ENCODE peak calls at places on chromosomes 11 and 22, in five cellular contexts. K is H1, P is HCT116, A is HepG2, Z is SK-N-SH. O is an unnamed sample.

GRCh38 chr11:4865855-4866254 is 15.8 kb upstream of the OR51T1 start:
- DNase-seq in K (no peak), P (no peak), A (no peak), Z (no peak), O (no peak)

GRCh38 chr11:68317147-68317785 is 4.9 kb downstream of the LRP5 start:
- DNase-seq in K (no peak), P (no peak), A (no peak), Z (peak; percentile 30), O (no peak)

GRCh38 chr22:25404923-25405853 is 159.3 kb upstream of the GRK3 start:
- DNase-seq in K (no peak), P (no peak), A (peak; percentile 13), Z (peak; percentile 85), O (peak; percentile 79)

GRCh38 chr22:30092686-30093085 is 12.4 kb downstream of the HORMAD2 start:
- DNase-seq in K (no peak), P (no peak), A (no peak), Z (no peak), O (no peak)

GRCh38 chr11:35404397-35404775 is 15.0 kb downstream of the SLC1A2 start:
- DNase-seq in K (peak; percentile 79), P (no peak), A (peak; percentile 18), Z (peak; percentile 29), O (peak; percentile 70)

GRCh38 chr22:33007485-33007884 is 50.7 kb downstream of the SYN3 start:
- DNase-seq in K (peak; percentile 7), P (no peak), A (no peak), Z (no peak), O (no peak)

GRCh38 chr11:1433977-1434640 is 44.4 kb downstream of the BRSK2 start:
- DNase-seq in K (no peak), P (no peak), A (no peak), Z (no peak), O (peak; percentile 22)

GRCh38 chr11:613369-613968 is 2.3 kb downstream of the IRF7 start:
- DNase-seq in K (peak; percentile 86), P (peak; percentile 59), A (no peak), Z (peak; percentile 88), O (peak; percentile 55)

GRCh38 chr11:6693342-6694228 is 10.4 kb upstream of the MRPL17 start:
- DNase-seq in K (no peak), P (peak; percentile 37), A (no peak), Z (no peak), O (no peak)

GRCh38 chr22:41380993-41381328 is 781 bp upstream of the TEF start:
- DNase-seq in K (no peak), P (peak; percentile 67), A (peak; percentile 83), Z (no peak), O (peak; percentile 88)

GRCh38 chr11:110907629-110908028 is 195.4 kb upstream of the ARHGAP20 start:
- DNase-seq in K (no peak), P (no peak), A (no peak), Z (no peak), O (peak; percentile 42)

GRCh38 chr11:65227879-65228278 is 33.9 kb upstream of the POLA2 start:
- DNase-seq in K (no peak), P (no peak), A (no peak), Z (no peak), O (no peak)

GRCh38 chr11:96486890-96487633 is 97.2 kb downstream of the JRKL start:
- DNase-seq in K (no peak), P (no peak), A (peak; percentile 84), Z (no peak), O (no peak)

GRCh38 chr11:117823294-117823940 is 1.1 kb downstream of the FXYD2 start:
- DNase-seq in K (no peak), P (no peak), A (no peak), Z (no peak), O (no peak)

GRCh38 chr11:970319-970871 is 44.7 kb downstream of the AP2A2 start:
- DNase-seq in K (no peak), P (no peak), A (no peak), Z (no peak), O (no peak)

GRCh38 chr11:72349616-72350218 is 84.6 kb downstream of the CLPB start:
- DNase-seq in K (no peak), P (no peak), A (no peak), Z (peak; percentile 68), O (no peak)

GRCh38 chr11:75796091-75796435 is 18.9 kb upstream of the UVRAG start:
- DNase-seq in K (no peak), P (no peak), A (no peak), Z (no peak), O (no peak)

GRCh38 chr22:44309647-44310046 is 3.1 kb downstream of the SHISAL1 start:
- DNase-seq in K (no peak), P (no peak), A (no peak), Z (no peak), O (no peak)

GRCh38 chr11:35619754-35620640 is 1.7 kb downstream of the FJX1 start:
- DNase-seq in K (peak; percentile 73), P (no peak), A (peak; percentile 38), Z (peak; percentile 77), O (peak; percentile 39)

GRCh38 chr11:15124528-15124927 is 9.8 kb downstream of the INSC start:
- DNase-seq in K (no peak), P (no peak), A (no peak), Z (no peak), O (no peak)

GRCh38 chr22:25027552-25027951 is 75.0 kb downstream of the KIAA1671 start:
- DNase-seq in K (no peak), P (no peak), A (no peak), Z (no peak), O (no peak)

GRCh38 chr11:133029096-133029495 is 503.2 kb downstream of the OPCML start:
- DNase-seq in K (no peak), P (no peak), A (no peak), Z (no peak), O (no peak)

GRCh38 chr22:45335021-45335818 is 25.5 kb downstream of the FAM118A start:
- DNase-seq in K (peak; percentile 52), P (no peak), A (no peak), Z (peak; percentile 48), O (no peak)

GRCh38 chr22:46104170-46104880 is 46.0 kb upstream of the PPARA start:
- DNase-seq in K (no peak), P (no peak), A (no peak), Z (no peak), O (no peak)

GRCh38 chr11:119777940-119778339 is 48.9 kb upstream of the NECTIN1 start:
- DNase-seq in K (no peak), P (no peak), A (no peak), Z (no peak), O (no peak)

GRCh38 chr11:66616379-66617147 is at the start of gene RBM14:
- DNase-seq in K (peak; percentile 99), P (peak; percentile 98), A (peak; percentile 99), Z (peak; percentile 99), O (peak; percentile 100)

GRCh38 chr22:21929253-21929652 is 23.4 kb downstream of the PPM1F start:
- DNase-seq in K (no peak), P (no peak), A (no peak), Z (no peak), O (no peak)

GRCh38 chr11:10744206-10744605 is 6.8 kb upstream of the CTR9 start:
- DNase-seq in K (no peak), P (no peak), A (no peak), Z (no peak), O (no peak)

GRCh38 chr11:112460141-112460540 is 199.5 kb upstream of the PLET1 start:
- DNase-seq in K (no peak), P (no peak), A (no peak), Z (no peak), O (no peak)

GRCh38 chr11:66062408-66062807 is 7.7 kb upstream of the PACS1 start:
- DNase-seq in K (no peak), P (no peak), A (no peak), Z (no peak), O (no peak)

GRCh38 chr22:18100781-18101180 is 9.8 kb upstream of the TUBA8 start:
- DNase-seq in K (no peak), P (no peak), A (no peak), Z (no peak), O (no peak)

GRCh38 chr22:49721211-49721763 is 106.4 kb downstream of the BRD1 start:
- DNase-seq in K (no peak), P (no peak), A (no peak), Z (no peak), O (no peak)

GRCh38 chr11:82927264-82927880 is 25.8 kb downstream of the DDIAS start:
- DNase-seq in K (no peak), P (peak; percentile 34), A (peak; percentile 43), Z (peak; percentile 54), O (peak; percentile 37)

GRCh38 chr11:1194231-1194976 is 28.5 kb upstream of the MUC5B start:
- DNase-seq in K (no peak), P (no peak), A (no peak), Z (peak; percentile 9), O (no peak)

GRCh38 chr11:111777094-111778046 is 11.2 kb upstream of the PPP2R1B start:
- DNase-seq in K (no peak), P (peak; percentile 53), A (peak; percentile 82), Z (peak; percentile 60), O (peak; percentile 66)

DNA sequence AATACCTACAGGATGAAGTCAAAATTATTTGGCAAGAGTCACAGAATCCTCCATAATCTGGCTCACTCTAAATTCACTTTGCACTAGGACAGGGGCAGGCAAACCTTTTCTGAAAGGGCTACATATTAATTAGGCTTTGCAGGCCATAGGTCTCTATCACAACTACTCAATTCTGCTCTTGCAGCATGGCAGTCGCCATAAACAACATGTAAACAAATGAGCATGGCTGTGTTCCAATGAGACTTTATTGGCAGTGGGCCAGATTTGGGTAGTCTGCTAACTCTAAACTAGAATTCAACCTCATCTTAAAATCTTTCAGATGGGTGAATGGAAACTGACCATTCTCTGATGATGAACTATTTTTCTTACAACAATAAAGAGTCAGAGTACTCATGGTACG is 5.8 kb downstream of the THRSP start:
- DNase-seq in K (no peak), P (no peak), A (no peak), Z (no peak), O (no peak)
- TF ChIP-seq JUND in K (no peak), P (no peak), A (no peak), Z (no peak), O (no peak)

GRCh38 chr11:18834754-18835466 is 43.3 kb upstream of the PTPN5 start:
- DNase-seq in K (no peak), P (no peak), A (no peak), Z (no peak), O (no peak)
- TF ChIP-seq JUND in K (no peak), P (no peak), A (no peak), Z (no peak), O (no peak)

DNA sequence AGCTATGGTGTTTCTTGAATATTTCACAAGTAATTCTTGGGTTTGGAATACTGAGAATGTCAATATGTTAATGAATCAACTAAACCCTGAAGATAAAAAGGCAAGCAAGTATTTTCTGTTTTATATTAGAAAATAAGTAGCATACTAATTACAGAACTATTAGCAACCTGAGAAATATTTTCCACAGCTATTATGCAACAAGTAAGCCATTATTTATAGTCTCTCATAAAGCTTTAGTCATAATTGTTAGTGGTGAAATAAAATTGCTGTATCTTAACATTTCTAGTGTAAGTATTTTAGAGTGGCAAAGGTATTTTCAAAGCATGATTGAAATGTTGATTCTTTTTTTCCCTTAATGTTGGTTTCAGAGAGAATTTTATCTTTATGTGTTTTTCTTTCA is 53.3 kb downstream of the FAR1 start:
- DNase-seq in K (no peak), P (no peak), A (no peak), Z (no peak), O (no peak)
- TF ChIP-seq JUND in K (no peak), P (no peak), A (no peak), Z (no peak), O (no peak)

GRCh38 chr11:129862123-129862522 is 33.3 kb downstream of the NFRKB start:
- DNase-seq in K (no peak), P (no peak), A (no peak), Z (no peak), O (no peak)
- TF ChIP-seq JUND in K (no peak), P (no peak), A (no peak), Z (no peak), O (no peak)

O was measured in T47D.